ENCODE peak calls at places on chromosome X, in five cellular contexts. B is WTC11, S is H1, V is K562, C is HepG2. E is an unnamed sample.

GRCh38 chrX:1416327-1416784 is 24.4 kb upstream of the SLC25A6 start:
- DNase-seq in B (no peak), S (no peak), V (no peak), C (no peak), E (no peak)

GRCh38 chrX:82627568-82627967 is 880.5 kb upstream of the POU3F4 start:
- DNase-seq in B (no peak), S (no peak), V (no peak), C (no peak), E (no peak)

GRCh38 chrX:100731441-100732281 is at the start of gene SYTL4:
- DNase-seq in B (peak), S (peak), V (peak), C (no peak), E (peak)

GRCh38 chrX:30220646-30221045 is 5.3 kb downstream of the MAGEB2 start:
- DNase-seq in B (no peak), S (no peak), V (no peak), C (no peak), E (no peak)

GRCh38 chrX:31609130-31609529 is 537.3 kb upstream of the FTHL17 start:
- DNase-seq in B (no peak), S (no peak), V (no peak), C (no peak), E (no peak)

GRCh38 chrX:101362757-101363156 is 14.2 kb upstream of the TIMM8A start:
- DNase-seq in B (no peak), S (no peak), V (no peak), C (no peak), E (no peak)

GRCh38 chrX:42837747-42838146 is 59.8 kb upstream of the PPP1R2C start:
- DNase-seq in B (no peak), S (no peak), V (no peak), C (no peak), E (no peak)

GRCh38 chrX:128458888-128459287 is 406.7 kb upstream of the ACTRT1 start:
- DNase-seq in B (no peak), S (no peak), V (no peak), C (no peak), E (no peak)

GRCh38 chrX:42585842-42586621 is 191.9 kb downstream of the PPP1R2C start:
- DNase-seq in B (no peak), S (no peak), V (no peak), C (no peak), E (no peak)

GRCh38 chrX:20974326-20974725 is 399.9 kb upstream of the CNKSR2 start:
- DNase-seq in B (no peak), S (no peak), V (no peak), C (no peak), E (no peak)

GRCh38 chrX:39487166-39488006 is 610.4 kb downstream of the BCOR start:
- DNase-seq in B (no peak), S (no peak), V (no peak), C (no peak), E (no peak)

GRCh38 chrX:46569621-46570020 is 3.9 kb upstream of the CHST7 start:
- DNase-seq in B (no peak), S (no peak), V (no peak), C (no peak), E (no peak)

GRCh38 chrX:1392376-1393130 is 640 bp upstream of the SLC25A6 start:
- DNase-seq in B (peak), S (no peak), V (peak), C (no peak), E (peak)

GRCh38 chrX:874061-874460 is 243.5 kb downstream of the SHOX start:
- DNase-seq in B (no peak), S (no peak), V (no peak), C (no peak), E (no peak)

GRCh38 chrX:96770315-96770714 is 85.7 kb downstream of the DIAPH2 start:
- DNase-seq in B (no peak), S (no peak), V (no peak), C (peak), E (peak)

GRCh38 chrX:19557816-19558215 is 42.5 kb upstream of the MAP3K15 start:
- DNase-seq in B (no peak), S (no peak), V (no peak), C (no peak), E (no peak)

GRCh38 chrX:15055146-15055930 is 182.1 kb downstream of the MOSPD2 start:
- DNase-seq in B (no peak), S (no peak), V (no peak), C (no peak), E (no peak)

GRCh38 chrX:11143931-11144678 is 33.0 kb downstream of the HCCS start:
- DNase-seq in B (peak), S (peak), V (peak), C (peak), E (peak)

GRCh38 chrX:13023526-13024469 is 20.6 kb downstream of the FAM9C start:
- DNase-seq in B (no peak), S (no peak), V (no peak), C (no peak), E (no peak)

GRCh38 chrX:2498781-2499302 is 1.9 kb downstream of the DHRSX start:
- DNase-seq in B (no peak), S (no peak), V (no peak), C (peak), E (peak)

GRCh38 chrX:105483011-105483410 is 262.5 kb upstream of the TEX13A start:
- DNase-seq in B (no peak), S (no peak), V (no peak), C (no peak), E (no peak)

GRCh38 chrX:119647552-119648420 is 41.6 kb upstream of the NKRF start:
- DNase-seq in B (no peak), S (no peak), V (no peak), C (no peak), E (no peak)

GRCh38 chrX:7272301-7272700 is 124.3 kb upstream of the PUDP start:
- DNase-seq in B (no peak), S (no peak), V (no peak), C (no peak), E (no peak)

GRCh38 chrX:19697416-19697815 is 182.1 kb upstream of the MAP3K15 start:
- DNase-seq in B (no peak), S (no peak), V (no peak), C (no peak), E (no peak)

GRCh38 chrX:38206542-38206941 is 14.1 kb downstream of the SRPX start:
- DNase-seq in B (no peak), S (no peak), V (no peak), C (no peak), E (no peak)

GRCh38 chrX:134712272-134712671 is 54.0 kb upstream of the PLAC1 start:
- DNase-seq in B (no peak), S (no peak), V (no peak), C (no peak), E (no peak)

GRCh38 chrX:23864719-23865349 is 42.9 kb downstream of the APOO start:
- DNase-seq in B (no peak), S (no peak), V (no peak), C (no peak), E (no peak)

GRCh38 chrX:104130808-104131207 is 18.5 kb downstream of the ZCCHC18 start:
- DNase-seq in B (no peak), S (no peak), V (no peak), C (no peak), E (no peak)

GRCh38 chrX:20511792-20512191 is 245.1 kb upstream of the RPS6KA3 start:
- DNase-seq in B (no peak), S (no peak), V (no peak), C (no peak), E (no peak)

GRCh38 chrX:15465896-15466651 is 27.1 kb downstream of the PIR start:
- DNase-seq in B (peak), S (peak), V (no peak), C (no peak), E (peak)

GRCh38 chrX:22575161-22575845 is 302.6 kb downstream of the CBLL2 start:
- DNase-seq in B (no peak), S (no peak), V (no peak), C (no peak), E (no peak)

GRCh38 chrX:20265726-20266681 is 705 bp downstream of the RPS6KA3 start:
- DNase-seq in B (peak), S (peak), V (peak), C (no peak), E (peak)

GRCh38 chrX:39688576-39689373 is 409.0 kb downstream of the BCOR start:
- DNase-seq in B (peak), S (peak), V (peak), C (peak), E (peak)

DNA sequence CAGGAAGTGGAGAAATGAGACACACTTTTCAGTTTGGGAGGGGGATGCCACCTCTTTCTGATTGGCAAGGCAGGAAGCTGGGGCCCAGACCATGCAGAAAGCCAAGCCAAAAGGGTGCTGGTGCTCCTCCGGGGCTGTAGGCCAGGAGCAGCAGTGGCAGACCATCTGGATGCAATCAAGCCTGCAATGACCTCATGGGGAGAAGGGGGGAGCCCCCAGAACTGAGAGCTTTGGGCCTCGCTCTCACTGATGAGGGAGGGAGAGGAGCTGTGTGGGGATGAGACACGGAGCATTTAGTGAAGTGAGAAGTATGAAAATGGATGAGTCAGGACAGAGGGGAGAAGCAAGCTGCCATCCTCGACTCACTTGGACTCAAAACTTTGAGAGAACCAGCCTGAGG is 141.2 kb upstream of the NALF2 start:
- DNase-seq in B (no peak), S (no peak), V (no peak), C (no peak), E (no peak)
- TF ChIP-seq CREB1 in B (no peak), S (no peak), V (no peak), C (no peak), E (no peak)

GRCh38 chrX:68997911-68998310 is 167.3 kb downstream of the PJA1 start:
- DNase-seq in B (no peak), S (no peak), V (no peak), C (no peak), E (no peak)
- TF ChIP-seq CREB1 in B (no peak), S (no peak), V (no peak), C (no peak), E (no peak)

GRCh38 chrX:8748855-8749254 is 16.9 kb upstream of the ANOS1 start:
- DNase-seq in B (no peak), S (no peak), V (peak), C (no peak), E (peak)
- TF ChIP-seq CREB1 in B (no peak), S (no peak), V (no peak), C (no peak), E (no peak)

GRCh38 chrX:148811236-148811635 is 310.8 kb downstream of the AFF2 start:
- DNase-seq in B (no peak), S (no peak), V (no peak), C (no peak), E (no peak)
- TF ChIP-seq CREB1 in B (no peak), S (no peak), V (no peak), C (no peak), E (no peak)

DNA sequence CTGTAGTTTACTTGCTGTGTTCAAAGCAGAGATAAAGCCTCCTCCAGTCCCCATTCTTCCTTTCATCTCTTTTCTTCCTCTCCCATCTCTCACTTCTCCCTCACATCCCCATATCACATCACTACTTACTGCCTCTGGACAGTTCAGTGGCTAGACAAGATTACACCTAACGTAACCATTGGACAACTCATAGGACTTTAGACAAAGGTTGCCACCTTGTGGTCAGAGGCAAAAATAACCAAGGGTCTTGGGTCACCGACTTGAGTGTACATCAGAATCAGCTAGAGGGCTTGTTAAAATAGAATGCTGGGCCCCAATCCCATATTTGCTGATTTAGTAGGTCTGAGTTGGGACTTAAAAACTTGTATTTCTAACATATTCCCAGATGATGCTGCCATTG is 109.3 kb upstream of the DGKK start:
- DNase-seq in B (peak), S (no peak), V (peak), C (peak), E (peak)
- TF ChIP-seq CREB1 in B (no peak), S (no peak), V (no peak), C (no peak), E (no peak)

DNA sequence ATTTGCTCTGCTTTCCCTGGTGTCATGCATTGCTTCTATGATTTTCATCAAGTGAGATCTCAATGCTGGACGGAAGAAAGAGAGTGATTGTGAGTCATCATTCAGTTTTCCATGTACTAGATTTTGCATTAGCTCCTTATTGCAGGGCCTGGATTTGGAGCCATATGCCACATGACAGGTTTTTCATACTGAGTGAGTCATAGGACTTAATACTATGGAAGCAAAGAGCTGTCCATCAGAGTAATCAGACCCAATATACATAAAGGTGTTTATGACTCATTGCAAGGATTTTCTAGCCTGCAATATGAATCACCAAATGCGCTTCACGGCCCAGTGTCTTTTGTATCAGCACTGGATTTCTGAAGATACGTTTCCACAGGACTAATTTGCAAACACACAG is 11.2 kb upstream of the TFDP3 start:
- DNase-seq in B (no peak), S (no peak), V (no peak), C (no peak), E (no peak)
- TF ChIP-seq CREB1 in B (no peak), S (no peak), V (no peak), C (no peak), E (no peak)

DNA sequence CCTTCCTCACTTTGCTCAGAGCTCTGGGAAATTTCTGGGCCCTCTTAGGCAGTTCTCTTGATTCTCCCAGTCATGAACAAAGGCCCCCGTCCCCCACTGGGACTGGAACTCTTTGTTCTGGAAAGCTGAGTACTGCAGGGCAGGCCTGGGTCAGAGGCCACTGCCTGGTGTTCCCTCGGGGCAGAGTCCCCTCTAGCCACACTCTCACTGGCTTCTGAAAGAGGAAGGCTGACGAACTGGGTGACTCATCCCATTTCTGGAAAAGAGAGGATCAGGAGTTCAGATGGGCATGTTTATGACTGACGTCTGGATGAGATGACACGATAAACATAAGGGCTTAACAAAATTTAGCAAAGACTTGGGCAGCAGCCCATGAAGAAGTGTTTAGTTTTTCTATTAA is 47.7 kb downstream of the DDX3X start:
- DNase-seq in B (peak), S (no peak), V (no peak), C (peak), E (peak)
- TF ChIP-seq CREB1 in B (no peak), S (no peak), V (no peak), C (peak), E (no peak)

GRCh38 chrX:112613039-112613438 is 66.7 kb downstream of the LHFPL1 start:
- DNase-seq in B (no peak), S (no peak), V (no peak), C (no peak), E (no peak)

GRCh38 chrX:112609631-112610030 is 70.1 kb downstream of the LHFPL1 start:
- DNase-seq in B (no peak), S (no peak), V (no peak), C (no peak), E (no peak)

GRCh38 chrX:112612558-112612957 is 67.2 kb downstream of the LHFPL1 start:
- DNase-seq in B (no peak), S (no peak), V (no peak), C (no peak), E (no peak)

GRCh38 chrX:112614640-112615039 is 65.1 kb downstream of the LHFPL1 start:
- DNase-seq in B (peak), S (no peak), V (no peak), C (no peak), E (peak)
- TF ChIP-seq CREB1 in B (no peak), S (no peak), V (no peak), C (no peak), E (no peak)

DNA sequence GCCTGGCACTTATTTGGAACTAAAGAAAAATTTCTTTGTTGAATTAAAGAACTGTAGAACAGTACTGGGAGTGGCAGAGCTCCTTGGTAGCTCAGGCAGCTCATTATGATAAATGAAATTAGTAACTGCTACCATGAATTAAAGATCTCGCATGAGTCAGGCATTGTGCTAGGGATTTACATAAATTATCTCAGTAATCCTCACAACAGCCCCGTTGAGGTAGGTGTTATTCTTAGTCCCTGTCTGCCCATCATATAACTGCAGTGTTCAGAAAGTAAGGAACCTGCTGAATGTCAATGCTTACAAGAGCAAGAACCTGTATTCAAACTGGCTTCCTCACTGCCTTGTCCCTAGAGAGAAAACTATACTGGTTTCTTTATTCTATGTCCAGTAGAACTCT is 108.3 kb downstream of the NLGN4X start:
- DNase-seq in B (no peak), S (no peak), V (no peak), C (no peak), E (no peak)
- TF ChIP-seq CREB1 in B (no peak), S (no peak), V (no peak), C (no peak), E (no peak)

E was measured in GM23338.